ENCODE peak calls at places on chromosomes 2 and 18, in five cellular contexts. T is SK-MEL-5, G is AG08395, R is EL, P is cardiac muscle cell. C is an unnamed sample.

GRCh38 chr18:35029103-35029502 is 12.1 kb upstream of the MAPRE2 start:
- DNase-seq in R (peak; percentile 86), G (peak; percentile 73), T (no peak), P (peak; percentile 58), C (peak; percentile 77)

GRCh38 chr2:170324640-170325046 is 146.7 kb downstream of the MYO3B start:
- DNase-seq in P (peak; percentile 57), G (peak; percentile 44), T (peak; percentile 79), R (peak; percentile 33), C (peak; percentile 62)

GRCh38 chr2:150520088-150520487 is 32.6 kb upstream of the RND3 start:
- DNase-seq in R (no peak), G (no peak), T (no peak), P (no peak), C (no peak)

GRCh38 chr2:238848941-238849853 is 1.3 kb downstream of the TWIST2 start:
- DNase-seq in R (peak; percentile 51), P (peak; percentile 38), T (no peak), G (no peak), C (no peak)

GRCh38 chr2:231634412-231634811 is 41.7 kb downstream of the TEX44 start:
- DNase-seq in T (no peak), P (no peak), G (no peak), R (no peak), C (no peak)

GRCh38 chr2:198440833-198441232 is 636.4 kb downstream of the PLCL1 start:
- DNase-seq in P (no peak), G (no peak), R (no peak), T (no peak), C (no peak)

GRCh38 chr2:150259746-150260145 is 227.7 kb downstream of the RND3 start:
- DNase-seq in T (no peak), G (no peak), R (peak; percentile 9), P (no peak), C (no peak)

GRCh38 chr2:222169346-222169745 is 129.5 kb downstream of the PAX3 start:
- DNase-seq in G (peak; percentile 37), R (peak; percentile 56), P (no peak), T (no peak), C (no peak)

GRCh38 chr2:78780321-78780720 is 245.2 kb upstream of the REG3G start:
- DNase-seq in R (no peak), T (no peak), G (no peak), P (no peak), C (no peak)

GRCh38 chr18:80104364-80104779 is 4.7 kb upstream of the ADNP2 start:
- DNase-seq in R (no peak), G (no peak), T (no peak), P (no peak), C (no peak)

C was measured in AG20443.